ENCODE peak calls at places on chromosome 15, in ten cellular contexts. One of them, this sample, is unnamed. For H3K4me1, the result is how much of the 10 kb centered on the place peaks cover.

GRCh38 chr15:72835289-72835890 is 51.8 kb upstream of the ADPGK start:
- DNase-seq in right lobe of liver: no peak
- DNase-seq in CD8-positive, alpha-beta memory T cell: no peak
- DNase-seq in fibroblast of lung: no peak
- DNase-seq in CD4-positive, alpha-beta memory T cell: no peak
- DNase-seq in left lung: no peak
- DNase-seq in vagina: no peak
- DNase-seq in psoas muscle: no peak
- DNase-seq in CD8-positive, alpha-beta T cell: no peak
- DNase-seq in adipocyte: no peak
- DNase-seq in this sample: no peak

GRCh38 chr15:63892794-63893441 is 59.2 kb upstream of the HERC1 start:
- DNase-seq in right lobe of liver: peak
- DNase-seq in vagina: no peak
- DNase-seq in CD4-positive, alpha-beta memory T cell: peak
- DNase-seq in CD8-positive, alpha-beta memory T cell: peak
- DNase-seq in adipocyte: no peak
- DNase-seq in CD8-positive, alpha-beta T cell: peak
- DNase-seq in psoas muscle: no peak
- DNase-seq in fibroblast of lung: no peak
- DNase-seq in left lung: no peak
- DNase-seq in this sample: no peak

GRCh38 chr15:33693166-33693830 is 275.0 kb upstream of the CHRM5 start:
- DNase-seq in left lung: no peak
- DNase-seq in CD8-positive, alpha-beta T cell: no peak
- DNase-seq in CD8-positive, alpha-beta memory T cell: no peak
- DNase-seq in adipocyte: no peak
- DNase-seq in right lobe of liver: no peak
- DNase-seq in vagina: no peak
- DNase-seq in CD4-positive, alpha-beta memory T cell: no peak
- DNase-seq in psoas muscle: no peak
- DNase-seq in fibroblast of lung: no peak
- DNase-seq in this sample: no peak

GRCh38 chr15:88956906-88957305 is 43.7 kb upstream of the MFGE8 start:
- DNase-seq in vagina: peak
- DNase-seq in right lobe of liver: no peak
- DNase-seq in psoas muscle: no peak
- DNase-seq in fibroblast of lung: no peak
- DNase-seq in left lung: no peak
- DNase-seq in CD8-positive, alpha-beta T cell: no peak
- DNase-seq in adipocyte: peak
- DNase-seq in CD8-positive, alpha-beta memory T cell: no peak
- DNase-seq in CD4-positive, alpha-beta memory T cell: no peak
- DNase-seq in this sample: no peak

GRCh38 chr15:97521894-97522293 is 438.6 kb upstream of the ARRDC4 start:
- DNase-seq in CD4-positive, alpha-beta memory T cell: no peak
- DNase-seq in vagina: no peak
- DNase-seq in fibroblast of lung: peak
- DNase-seq in right lobe of liver: no peak
- DNase-seq in CD8-positive, alpha-beta T cell: no peak
- DNase-seq in CD8-positive, alpha-beta memory T cell: no peak
- DNase-seq in psoas muscle: peak
- DNase-seq in adipocyte: no peak
- DNase-seq in left lung: no peak
- DNase-seq in this sample: no peak

GRCh38 chr15:62327386-62327785 is 162.3 kb upstream of the C2CD4B start:
- DNase-seq in CD8-positive, alpha-beta T cell: no peak
- DNase-seq in right lobe of liver: no peak
- DNase-seq in left lung: no peak
- DNase-seq in CD4-positive, alpha-beta memory T cell: no peak
- DNase-seq in psoas muscle: no peak
- DNase-seq in adipocyte: no peak
- DNase-seq in CD8-positive, alpha-beta memory T cell: no peak
- DNase-seq in vagina: no peak
- DNase-seq in fibroblast of lung: no peak
- DNase-seq in this sample: no peak

GRCh38 chr15:25175033-25175788 is 220.4 kb downstream of the SNRPN start:
- DNase-seq in CD4-positive, alpha-beta memory T cell: no peak
- DNase-seq in CD8-positive, alpha-beta memory T cell: no peak
- DNase-seq in right lobe of liver: peak
- DNase-seq in vagina: peak
- DNase-seq in left lung: peak
- DNase-seq in fibroblast of lung: no peak
- DNase-seq in psoas muscle: peak
- DNase-seq in CD8-positive, alpha-beta T cell: peak
- DNase-seq in adipocyte: no peak
- DNase-seq in this sample: no peak

GRCh38 chr15:62125763-62126162 is 39.3 kb downstream of the C2CD4B start:
- DNase-seq in left lung: no peak
- DNase-seq in vagina: no peak
- DNase-seq in CD8-positive, alpha-beta memory T cell: no peak
- DNase-seq in fibroblast of lung: peak
- DNase-seq in CD4-positive, alpha-beta memory T cell: no peak
- DNase-seq in psoas muscle: no peak
- DNase-seq in right lobe of liver: peak
- DNase-seq in adipocyte: peak
- DNase-seq in CD8-positive, alpha-beta T cell: no peak
- DNase-seq in this sample: peak

GRCh38 chr15:45801543-45801942 is 166.7 kb downstream of the SQOR start:
- DNase-seq in CD8-positive, alpha-beta memory T cell: no peak
- DNase-seq in vagina: no peak
- DNase-seq in CD8-positive, alpha-beta T cell: no peak
- DNase-seq in CD4-positive, alpha-beta memory T cell: no peak
- DNase-seq in left lung: no peak
- DNase-seq in adipocyte: no peak
- DNase-seq in right lobe of liver: no peak
- DNase-seq in psoas muscle: no peak
- DNase-seq in fibroblast of lung: no peak
- DNase-seq in this sample: no peak

GRCh38 chr15:90213123-90213817 is 12.1 kb downstream of the SEMA4B start:
- DNase-seq in vagina: no peak
- DNase-seq in CD4-positive, alpha-beta memory T cell: no peak
- DNase-seq in right lobe of liver: no peak
- DNase-seq in CD8-positive, alpha-beta T cell: no peak
- DNase-seq in adipocyte: no peak
- DNase-seq in CD8-positive, alpha-beta memory T cell: no peak
- DNase-seq in psoas muscle: no peak
- DNase-seq in left lung: no peak
- DNase-seq in fibroblast of lung: no peak
- DNase-seq in this sample: no peak

GRCh38 chr15:51647128-51647562 is 24.6 kb upstream of the DMXL2 start:
- DNase-seq in CD4-positive, alpha-beta memory T cell: no peak
- DNase-seq in fibroblast of lung: peak
- DNase-seq in vagina: no peak
- DNase-seq in left lung: no peak
- DNase-seq in CD8-positive, alpha-beta T cell: no peak
- DNase-seq in psoas muscle: peak
- DNase-seq in adipocyte: peak
- DNase-seq in CD8-positive, alpha-beta memory T cell: no peak
- DNase-seq in right lobe of liver: peak
- DNase-seq in this sample: peak

GRCh38 chr15:40328176-40328575 is 4.7 kb downstream of the INAFM2 start:
- DNase-seq in left lung: no peak
- DNase-seq in adipocyte: peak
- DNase-seq in CD8-positive, alpha-beta memory T cell: no peak
- DNase-seq in fibroblast of lung: peak
- DNase-seq in psoas muscle: no peak
- DNase-seq in vagina: no peak
- DNase-seq in CD4-positive, alpha-beta memory T cell: no peak
- DNase-seq in right lobe of liver: no peak
- DNase-seq in CD8-positive, alpha-beta T cell: no peak
- DNase-seq in this sample: no peak

GRCh38 chr15:40330368-40330836 is 6.9 kb downstream of the INAFM2 start:
- DNase-seq in adipocyte: no peak
- DNase-seq in right lobe of liver: no peak
- DNase-seq in CD8-positive, alpha-beta memory T cell: no peak
- DNase-seq in vagina: no peak
- DNase-seq in psoas muscle: no peak
- DNase-seq in CD4-positive, alpha-beta memory T cell: no peak
- DNase-seq in fibroblast of lung: peak
- DNase-seq in left lung: no peak
- DNase-seq in CD8-positive, alpha-beta T cell: no peak
- DNase-seq in this sample: peak

GRCh38 chr15:40327338-40327917 is 3.9 kb downstream of the INAFM2 start:
- DNase-seq in left lung: no peak
- DNase-seq in right lobe of liver: no peak
- DNase-seq in vagina: no peak
- DNase-seq in CD8-positive, alpha-beta memory T cell: no peak
- DNase-seq in psoas muscle: no peak
- DNase-seq in CD4-positive, alpha-beta memory T cell: no peak
- DNase-seq in adipocyte: no peak
- DNase-seq in fibroblast of lung: no peak
- DNase-seq in CD8-positive, alpha-beta T cell: no peak
- DNase-seq in this sample: no peak

GRCh38 chr15:40329804-40330203 is 6.3 kb downstream of the INAFM2 start:
- DNase-seq in CD4-positive, alpha-beta memory T cell: no peak
- DNase-seq in right lobe of liver: no peak
- DNase-seq in CD8-positive, alpha-beta memory T cell: no peak
- DNase-seq in left lung: no peak
- DNase-seq in fibroblast of lung: no peak
- DNase-seq in vagina: no peak
- DNase-seq in adipocyte: no peak
- DNase-seq in CD8-positive, alpha-beta T cell: no peak
- DNase-seq in psoas muscle: no peak
- DNase-seq in this sample: no peak

GRCh38 chr15:40328711-40329240 is 5.3 kb downstream of the INAFM2 start:
- DNase-seq in fibroblast of lung: no peak
- DNase-seq in CD8-positive, alpha-beta T cell: no peak
- DNase-seq in psoas muscle: no peak
- DNase-seq in right lobe of liver: no peak
- DNase-seq in CD4-positive, alpha-beta memory T cell: no peak
- DNase-seq in CD8-positive, alpha-beta memory T cell: no peak
- DNase-seq in vagina: no peak
- DNase-seq in adipocyte: no peak
- DNase-seq in left lung: no peak
- DNase-seq in this sample: no peak
- H3K4me1 ChIP-seq in fibroblast of lung: under half
- H3K4me1 ChIP-seq in CD8-positive, alpha-beta T cell: under half
- H3K4me1 ChIP-seq in psoas muscle: half or more
- H3K4me1 ChIP-seq in right lobe of liver: under half
- H3K4me1 ChIP-seq in CD4-positive, alpha-beta memory T cell: under half
- H3K4me1 ChIP-seq in CD8-positive, alpha-beta memory T cell: under half
- H3K4me1 ChIP-seq in vagina: under half
- H3K4me1 ChIP-seq in adipocyte: half or more
- H3K4me1 ChIP-seq in left lung: half or more
- H3K4me1 ChIP-seq in this sample: under half

GRCh38 chr15:60426870-60427528 is 29.2 kb upstream of the ANXA2 start:
- DNase-seq in vagina: no peak
- DNase-seq in adipocyte: peak
- DNase-seq in CD8-positive, alpha-beta memory T cell: no peak
- DNase-seq in CD8-positive, alpha-beta T cell: no peak
- DNase-seq in psoas muscle: no peak
- DNase-seq in CD4-positive, alpha-beta memory T cell: no peak
- DNase-seq in right lobe of liver: no peak
- DNase-seq in fibroblast of lung: peak
- DNase-seq in left lung: no peak
- DNase-seq in this sample: peak
- H3K4me1 ChIP-seq in vagina: under half
- H3K4me1 ChIP-seq in adipocyte: under half
- H3K4me1 ChIP-seq in CD8-positive, alpha-beta memory T cell: under half
- H3K4me1 ChIP-seq in CD8-positive, alpha-beta T cell: under half
- H3K4me1 ChIP-seq in psoas muscle: under half
- H3K4me1 ChIP-seq in CD4-positive, alpha-beta memory T cell: under half
- H3K4me1 ChIP-seq in right lobe of liver: under half
- H3K4me1 ChIP-seq in fibroblast of lung: under half
- H3K4me1 ChIP-seq in left lung: under half
- H3K4me1 ChIP-seq in this sample: under half

GRCh38 chr15:68796576-68796975 is 24.1 kb downstream of the ANP32A start:
- DNase-seq in CD8-positive, alpha-beta T cell: no peak
- DNase-seq in CD8-positive, alpha-beta memory T cell: no peak
- DNase-seq in adipocyte: no peak
- DNase-seq in left lung: no peak
- DNase-seq in fibroblast of lung: no peak
- DNase-seq in vagina: no peak
- DNase-seq in right lobe of liver: no peak
- DNase-seq in psoas muscle: no peak
- DNase-seq in CD4-positive, alpha-beta memory T cell: no peak
- DNase-seq in this sample: no peak

GRCh38 chr15:68794307-68794706 is 26.4 kb downstream of the ANP32A start:
- DNase-seq in fibroblast of lung: no peak
- DNase-seq in psoas muscle: no peak
- DNase-seq in right lobe of liver: no peak
- DNase-seq in CD8-positive, alpha-beta memory T cell: no peak
- DNase-seq in vagina: no peak
- DNase-seq in adipocyte: no peak
- DNase-seq in CD4-positive, alpha-beta memory T cell: no peak
- DNase-seq in CD8-positive, alpha-beta T cell: no peak
- DNase-seq in left lung: no peak
- DNase-seq in this sample: no peak

GRCh38 chr15:68795298-68795848 is 25.3 kb downstream of the ANP32A start:
- DNase-seq in CD8-positive, alpha-beta T cell: peak
- DNase-seq in CD8-positive, alpha-beta memory T cell: peak
- DNase-seq in right lobe of liver: peak
- DNase-seq in left lung: peak
- DNase-seq in vagina: peak
- DNase-seq in adipocyte: peak
- DNase-seq in fibroblast of lung: peak
- DNase-seq in psoas muscle: peak
- DNase-seq in CD4-positive, alpha-beta memory T cell: peak
- DNase-seq in this sample: no peak

GRCh38 chr15:68793776-68794175 is 26.9 kb downstream of the ANP32A start:
- DNase-seq in fibroblast of lung: no peak
- DNase-seq in vagina: no peak
- DNase-seq in adipocyte: no peak
- DNase-seq in CD8-positive, alpha-beta memory T cell: no peak
- DNase-seq in psoas muscle: no peak
- DNase-seq in CD4-positive, alpha-beta memory T cell: no peak
- DNase-seq in CD8-positive, alpha-beta T cell: no peak
- DNase-seq in right lobe of liver: no peak
- DNase-seq in left lung: no peak
- DNase-seq in this sample: no peak

GRCh38 chr15:68794869-68795268 is 25.8 kb downstream of the ANP32A start:
- DNase-seq in CD4-positive, alpha-beta memory T cell: no peak
- DNase-seq in right lobe of liver: no peak
- DNase-seq in left lung: no peak
- DNase-seq in CD8-positive, alpha-beta memory T cell: no peak
- DNase-seq in CD8-positive, alpha-beta T cell: no peak
- DNase-seq in vagina: no peak
- DNase-seq in adipocyte: no peak
- DNase-seq in psoas muscle: no peak
- DNase-seq in fibroblast of lung: no peak
- DNase-seq in this sample: no peak
- H3K4me1 ChIP-seq in CD4-positive, alpha-beta memory T cell: half or more
- H3K4me1 ChIP-seq in right lobe of liver: under half
- H3K4me1 ChIP-seq in left lung: half or more
- H3K4me1 ChIP-seq in CD8-positive, alpha-beta memory T cell: half or more
- H3K4me1 ChIP-seq in CD8-positive, alpha-beta T cell: half or more
- H3K4me1 ChIP-seq in vagina: half or more
- H3K4me1 ChIP-seq in adipocyte: under half
- H3K4me1 ChIP-seq in psoas muscle: half or more
- H3K4me1 ChIP-seq in fibroblast of lung: under half
- H3K4me1 ChIP-seq in this sample: under half

DNA sequence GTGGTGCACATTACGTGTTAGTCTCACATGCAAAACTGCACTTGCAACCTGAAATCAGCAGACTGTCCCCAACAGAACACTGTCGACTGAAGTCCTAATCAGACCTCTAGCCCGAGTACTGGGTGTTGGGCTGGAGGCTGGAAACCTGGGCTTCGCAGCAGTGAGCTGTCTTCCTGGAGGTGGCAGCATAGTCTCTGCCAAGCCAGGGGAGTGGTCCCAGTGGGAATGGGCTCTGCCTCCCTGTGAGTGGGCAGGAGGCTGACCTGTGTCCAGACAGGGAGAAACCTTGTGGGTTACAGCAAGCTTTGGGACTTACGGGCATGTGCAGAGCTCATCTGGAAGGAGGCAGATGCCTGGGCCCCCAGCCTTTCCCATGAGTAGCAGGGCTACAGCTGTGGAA is 38.2 kb upstream of the MYZAP start:
- DNase-seq in left lung: no peak
- DNase-seq in vagina: no peak
- DNase-seq in fibroblast of lung: no peak
- DNase-seq in CD4-positive, alpha-beta memory T cell: no peak
- DNase-seq in CD8-positive, alpha-beta T cell: no peak
- DNase-seq in CD8-positive, alpha-beta memory T cell: no peak
- DNase-seq in psoas muscle: no peak
- DNase-seq in adipocyte: no peak
- DNase-seq in right lobe of liver: no peak
- DNase-seq in this sample: no peak
- H3K4me1 ChIP-seq in left lung: under half
- H3K4me1 ChIP-seq in vagina: under half
- H3K4me1 ChIP-seq in fibroblast of lung: under half
- H3K4me1 ChIP-seq in CD4-positive, alpha-beta memory T cell: under half
- H3K4me1 ChIP-seq in CD8-positive, alpha-beta T cell: under half
- H3K4me1 ChIP-seq in CD8-positive, alpha-beta memory T cell: under half
- H3K4me1 ChIP-seq in psoas muscle: under half
- H3K4me1 ChIP-seq in adipocyte: under half
- H3K4me1 ChIP-seq in right lobe of liver: under half
- H3K4me1 ChIP-seq in this sample: under half